ENCODE peak calls at places on chromosome 16, in nine cellular contexts. One of them, this sample, is unnamed.

GRCh38 chr16:58252716-58253115 is 42.1 kb downstream of the PRSS54 start:
- DNase-seq in PC-9: no peak
- DNase-seq in dorsolateral prefrontal cortex: no peak
- DNase-seq in CD8-positive, alpha-beta T cell: no peak
- DNase-seq in tibial artery: no peak
- DNase-seq in breast epithelium: no peak
- DNase-seq in right atrium auricular region: no peak
- DNase-seq in effector memory CD4-positive, alpha-beta T cell: no peak
- DNase-seq in left lung: no peak
- DNase-seq in this sample: no peak

GRCh38 chr16:56356276-56357241 is 68.8 kb downstream of the AMFR start:
- DNase-seq in CD8-positive, alpha-beta T cell: peak
- DNase-seq in effector memory CD4-positive, alpha-beta T cell: peak
- DNase-seq in left lung: peak
- DNase-seq in right atrium auricular region: peak
- DNase-seq in PC-9: peak
- DNase-seq in breast epithelium: peak
- DNase-seq in dorsolateral prefrontal cortex: peak
- DNase-seq in tibial artery: peak
- DNase-seq in this sample: peak

GRCh38 chr16:6689643-6690042 is 643.0 kb upstream of the RBFOX1 start:
- DNase-seq in right atrium auricular region: no peak
- DNase-seq in CD8-positive, alpha-beta T cell: no peak
- DNase-seq in effector memory CD4-positive, alpha-beta T cell: no peak
- DNase-seq in dorsolateral prefrontal cortex: no peak
- DNase-seq in breast epithelium: no peak
- DNase-seq in left lung: no peak
- DNase-seq in PC-9: no peak
- DNase-seq in tibial artery: no peak
- DNase-seq in this sample: no peak

GRCh38 chr16:29987371-29988085 is 7.9 kb downstream of the HIRIP3 start:
- DNase-seq in CD8-positive, alpha-beta T cell: no peak
- DNase-seq in tibial artery: no peak
- DNase-seq in right atrium auricular region: no peak
- DNase-seq in dorsolateral prefrontal cortex: no peak
- DNase-seq in left lung: peak
- DNase-seq in breast epithelium: no peak
- DNase-seq in effector memory CD4-positive, alpha-beta T cell: no peak
- DNase-seq in PC-9: no peak
- DNase-seq in this sample: no peak

GRCh38 chr16:54477766-54478165 is 191.2 kb upstream of the IRX3 start:
- DNase-seq in CD8-positive, alpha-beta T cell: no peak
- DNase-seq in dorsolateral prefrontal cortex: no peak
- DNase-seq in right atrium auricular region: no peak
- DNase-seq in PC-9: no peak
- DNase-seq in breast epithelium: no peak
- DNase-seq in tibial artery: no peak
- DNase-seq in effector memory CD4-positive, alpha-beta T cell: no peak
- DNase-seq in left lung: no peak
- DNase-seq in this sample: no peak

GRCh38 chr16:72850021-72850420 is 197.9 kb downstream of the ZFHX3 start:
- DNase-seq in right atrium auricular region: no peak
- DNase-seq in tibial artery: peak
- DNase-seq in effector memory CD4-positive, alpha-beta T cell: no peak
- DNase-seq in breast epithelium: no peak
- DNase-seq in left lung: no peak
- DNase-seq in CD8-positive, alpha-beta T cell: no peak
- DNase-seq in dorsolateral prefrontal cortex: no peak
- DNase-seq in PC-9: no peak
- DNase-seq in this sample: no peak

GRCh38 chr16:58518083-58518979 is 3.0 kb downstream of the SETD6 start:
- DNase-seq in dorsolateral prefrontal cortex: no peak
- DNase-seq in left lung: no peak
- DNase-seq in right atrium auricular region: no peak
- DNase-seq in tibial artery: no peak
- DNase-seq in PC-9: no peak
- DNase-seq in CD8-positive, alpha-beta T cell: no peak
- DNase-seq in breast epithelium: no peak
- DNase-seq in effector memory CD4-positive, alpha-beta T cell: no peak
- DNase-seq in this sample: no peak

GRCh38 chr16:10037771-10038170 is 144.5 kb downstream of the GRIN2A start:
- DNase-seq in PC-9: no peak
- DNase-seq in CD8-positive, alpha-beta T cell: no peak
- DNase-seq in dorsolateral prefrontal cortex: no peak
- DNase-seq in effector memory CD4-positive, alpha-beta T cell: no peak
- DNase-seq in right atrium auricular region: no peak
- DNase-seq in left lung: no peak
- DNase-seq in tibial artery: no peak
- DNase-seq in breast epithelium: no peak
- DNase-seq in this sample: no peak

GRCh38 chr16:2244301-2244700 is 7.1 kb downstream of the ECI1 start:
- DNase-seq in effector memory CD4-positive, alpha-beta T cell: no peak
- DNase-seq in left lung: no peak
- DNase-seq in CD8-positive, alpha-beta T cell: no peak
- DNase-seq in tibial artery: no peak
- DNase-seq in right atrium auricular region: no peak
- DNase-seq in breast epithelium: no peak
- DNase-seq in PC-9: no peak
- DNase-seq in dorsolateral prefrontal cortex: no peak
- DNase-seq in this sample: no peak

GRCh38 chr16:1338119-1338730 is 4.8 kb downstream of the BAIAP3 start:
- DNase-seq in left lung: no peak
- DNase-seq in breast epithelium: no peak
- DNase-seq in right atrium auricular region: no peak
- DNase-seq in dorsolateral prefrontal cortex: no peak
- DNase-seq in PC-9: peak
- DNase-seq in CD8-positive, alpha-beta T cell: no peak
- DNase-seq in effector memory CD4-positive, alpha-beta T cell: no peak
- DNase-seq in tibial artery: no peak
- DNase-seq in this sample: no peak

GRCh38 chr16:85394511-85395206 is 218.5 kb upstream of the GSE1 start:
- DNase-seq in breast epithelium: no peak
- DNase-seq in right atrium auricular region: no peak
- DNase-seq in left lung: peak
- DNase-seq in tibial artery: peak
- DNase-seq in dorsolateral prefrontal cortex: peak
- DNase-seq in effector memory CD4-positive, alpha-beta T cell: no peak
- DNase-seq in PC-9: no peak
- DNase-seq in CD8-positive, alpha-beta T cell: no peak
- DNase-seq in this sample: no peak

GRCh38 chr16:85396879-85397871 is 215.9 kb upstream of the GSE1 start:
- DNase-seq in PC-9: peak
- DNase-seq in CD8-positive, alpha-beta T cell: no peak
- DNase-seq in effector memory CD4-positive, alpha-beta T cell: no peak
- DNase-seq in dorsolateral prefrontal cortex: peak
- DNase-seq in breast epithelium: no peak
- DNase-seq in left lung: peak
- DNase-seq in right atrium auricular region: no peak
- DNase-seq in tibial artery: peak
- DNase-seq in this sample: no peak

GRCh38 chr16:85395913-85396878 is 216.9 kb upstream of the GSE1 start:
- DNase-seq in breast epithelium: no peak
- DNase-seq in right atrium auricular region: no peak
- DNase-seq in tibial artery: peak
- DNase-seq in PC-9: no peak
- DNase-seq in CD8-positive, alpha-beta T cell: no peak
- DNase-seq in dorsolateral prefrontal cortex: peak
- DNase-seq in effector memory CD4-positive, alpha-beta T cell: no peak
- DNase-seq in left lung: peak
- DNase-seq in this sample: no peak

GRCh38 chr16:85393674-85394510 is 219.2 kb upstream of the GSE1 start:
- DNase-seq in tibial artery: peak
- DNase-seq in dorsolateral prefrontal cortex: peak
- DNase-seq in breast epithelium: no peak
- DNase-seq in left lung: peak
- DNase-seq in PC-9: no peak
- DNase-seq in right atrium auricular region: no peak
- DNase-seq in CD8-positive, alpha-beta T cell: peak
- DNase-seq in effector memory CD4-positive, alpha-beta T cell: peak
- DNase-seq in this sample: no peak

DNA sequence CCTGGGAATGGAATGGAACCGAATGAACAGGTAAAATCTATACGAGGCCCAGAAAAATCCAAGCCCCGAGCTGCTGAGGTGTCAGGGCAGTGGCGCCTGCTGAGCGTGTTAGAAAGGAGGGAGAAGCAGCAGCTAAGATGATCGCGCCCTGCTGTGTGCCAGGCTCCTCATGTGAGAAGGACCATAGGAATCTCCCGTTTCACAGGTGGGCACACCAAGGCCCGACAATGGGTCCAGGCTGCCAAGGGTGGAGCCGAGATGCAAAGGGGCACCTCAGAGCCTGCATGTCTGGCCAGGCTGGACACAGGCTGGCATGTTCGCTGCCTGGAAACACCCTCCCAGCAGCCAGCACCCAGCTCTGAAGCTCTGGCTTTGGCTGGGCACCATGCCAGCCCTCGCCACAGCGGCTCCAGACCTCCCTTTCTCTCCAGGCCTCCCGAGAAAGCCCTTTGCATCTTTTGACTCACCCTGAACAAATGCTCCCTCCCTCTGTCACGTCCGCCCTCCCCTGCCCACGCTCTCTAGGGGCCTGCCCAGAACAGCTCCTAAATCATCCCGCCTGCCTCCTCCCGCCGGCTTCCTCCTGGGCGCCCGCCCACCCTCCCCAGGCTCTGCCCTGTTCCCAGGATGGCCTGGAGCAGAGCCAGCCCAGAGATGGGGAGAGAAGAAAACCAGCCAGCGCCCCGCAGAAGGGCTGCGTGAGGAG is 217.8 kb upstream of the GSE1 start:
- DNase-seq in CD8-positive, alpha-beta T cell: no peak
- DNase-seq in right atrium auricular region: peak
- DNase-seq in tibial artery: peak
- DNase-seq in left lung: peak
- DNase-seq in dorsolateral prefrontal cortex: peak
- DNase-seq in breast epithelium: no peak
- DNase-seq in effector memory CD4-positive, alpha-beta T cell: no peak
- DNase-seq in PC-9: peak
- DNase-seq in this sample: no peak
- H3K4me3 ChIP-seq in CD8-positive, alpha-beta T cell: no peak
- H3K4me3 ChIP-seq in right atrium auricular region: no peak
- H3K4me3 ChIP-seq in tibial artery: peak
- H3K4me3 ChIP-seq in left lung: no peak
- H3K4me3 ChIP-seq in dorsolateral prefrontal cortex: no peak
- H3K4me3 ChIP-seq in breast epithelium: no peak
- H3K4me3 ChIP-seq in effector memory CD4-positive, alpha-beta T cell: no peak
- H3K4me3 ChIP-seq in PC-9: no peak
- H3K4me3 ChIP-seq in this sample: no peak

GRCh38 chr16:4625617-4626159 is 1.1 kb downstream of the MGRN1 start:
- DNase-seq in dorsolateral prefrontal cortex: no peak
- DNase-seq in breast epithelium: no peak
- DNase-seq in tibial artery: no peak
- DNase-seq in right atrium auricular region: no peak
- DNase-seq in effector memory CD4-positive, alpha-beta T cell: no peak
- DNase-seq in left lung: no peak
- DNase-seq in PC-9: no peak
- DNase-seq in CD8-positive, alpha-beta T cell: no peak
- DNase-seq in this sample: no peak
- H3K4me3 ChIP-seq in dorsolateral prefrontal cortex: peak
- H3K4me3 ChIP-seq in breast epithelium: peak
- H3K4me3 ChIP-seq in tibial artery: peak
- H3K4me3 ChIP-seq in right atrium auricular region: peak
- H3K4me3 ChIP-seq in effector memory CD4-positive, alpha-beta T cell: peak
- H3K4me3 ChIP-seq in left lung: peak
- H3K4me3 ChIP-seq in PC-9: peak
- H3K4me3 ChIP-seq in CD8-positive, alpha-beta T cell: peak
- H3K4me3 ChIP-seq in this sample: peak

GRCh38 chr16:53129281-53130192 is 74.7 kb downstream of the CHD9 start:
- DNase-seq in dorsolateral prefrontal cortex: no peak
- DNase-seq in effector memory CD4-positive, alpha-beta T cell: no peak
- DNase-seq in PC-9: no peak
- DNase-seq in CD8-positive, alpha-beta T cell: no peak
- DNase-seq in right atrium auricular region: no peak
- DNase-seq in tibial artery: no peak
- DNase-seq in breast epithelium: no peak
- DNase-seq in left lung: no peak
- DNase-seq in this sample: no peak
- H3K4me3 ChIP-seq in dorsolateral prefrontal cortex: peak
- H3K4me3 ChIP-seq in effector memory CD4-positive, alpha-beta T cell: peak
- H3K4me3 ChIP-seq in PC-9: peak
- H3K4me3 ChIP-seq in CD8-positive, alpha-beta T cell: peak
- H3K4me3 ChIP-seq in right atrium auricular region: peak
- H3K4me3 ChIP-seq in tibial artery: peak
- H3K4me3 ChIP-seq in breast epithelium: peak
- H3K4me3 ChIP-seq in left lung: peak
- H3K4me3 ChIP-seq in this sample: peak

GRCh38 chr16:19835989-19836421 is 48.6 kb downstream of the GPRC5B start:
- DNase-seq in tibial artery: no peak
- DNase-seq in PC-9: no peak
- DNase-seq in dorsolateral prefrontal cortex: no peak
- DNase-seq in left lung: no peak
- DNase-seq in breast epithelium: no peak
- DNase-seq in effector memory CD4-positive, alpha-beta T cell: no peak
- DNase-seq in CD8-positive, alpha-beta T cell: no peak
- DNase-seq in right atrium auricular region: no peak
- DNase-seq in this sample: no peak

GRCh38 chr16:19841184-19841583 is 43.5 kb downstream of the GPRC5B start:
- DNase-seq in right atrium auricular region: no peak
- DNase-seq in CD8-positive, alpha-beta T cell: no peak
- DNase-seq in tibial artery: no peak
- DNase-seq in left lung: no peak
- DNase-seq in dorsolateral prefrontal cortex: no peak
- DNase-seq in breast epithelium: no peak
- DNase-seq in effector memory CD4-positive, alpha-beta T cell: no peak
- DNase-seq in PC-9: no peak
- DNase-seq in this sample: no peak

GRCh38 chr16:19840524-19841110 is 44.0 kb downstream of the GPRC5B start:
- DNase-seq in right atrium auricular region: no peak
- DNase-seq in breast epithelium: no peak
- DNase-seq in CD8-positive, alpha-beta T cell: no peak
- DNase-seq in dorsolateral prefrontal cortex: no peak
- DNase-seq in PC-9: no peak
- DNase-seq in left lung: no peak
- DNase-seq in effector memory CD4-positive, alpha-beta T cell: no peak
- DNase-seq in tibial artery: no peak
- DNase-seq in this sample: no peak

GRCh38 chr16:19837984-19838707 is 46.5 kb downstream of the GPRC5B start:
- DNase-seq in right atrium auricular region: no peak
- DNase-seq in dorsolateral prefrontal cortex: no peak
- DNase-seq in left lung: no peak
- DNase-seq in PC-9: no peak
- DNase-seq in breast epithelium: no peak
- DNase-seq in tibial artery: no peak
- DNase-seq in effector memory CD4-positive, alpha-beta T cell: no peak
- DNase-seq in CD8-positive, alpha-beta T cell: no peak
- DNase-seq in this sample: no peak

DNA sequence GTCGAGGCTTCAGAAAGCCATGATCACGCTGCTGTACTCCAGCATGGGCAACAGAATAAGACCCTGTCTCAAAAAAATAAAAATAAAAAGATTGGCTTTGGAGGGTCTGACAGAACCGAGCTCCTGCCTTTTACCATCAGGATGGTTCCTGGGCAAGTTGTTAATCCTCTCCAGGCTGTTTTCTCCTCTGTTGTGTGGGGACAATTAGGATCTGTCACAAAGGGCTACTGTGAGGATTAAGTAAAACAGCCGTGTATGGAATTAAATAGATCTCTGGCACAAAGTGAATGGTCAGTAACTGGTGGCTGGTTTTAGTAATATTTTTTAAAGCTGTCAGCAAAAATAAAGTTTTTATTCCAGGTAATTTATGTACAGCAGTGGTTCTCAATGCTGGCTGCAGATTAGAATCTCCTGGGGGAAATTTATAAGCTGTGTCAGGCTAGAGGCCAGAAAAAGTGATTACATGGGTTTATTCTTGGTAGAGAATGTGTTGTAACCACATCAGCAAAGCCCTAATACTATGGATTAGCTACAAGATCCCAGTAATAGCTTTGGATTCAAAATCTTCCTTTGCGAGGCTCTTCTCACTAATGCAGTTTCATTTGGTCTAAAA is 47.2 kb downstream of the GPRC5B start:
- DNase-seq in PC-9: no peak
- DNase-seq in dorsolateral prefrontal cortex: no peak
- DNase-seq in effector memory CD4-positive, alpha-beta T cell: no peak
- DNase-seq in breast epithelium: no peak
- DNase-seq in left lung: no peak
- DNase-seq in right atrium auricular region: no peak
- DNase-seq in tibial artery: no peak
- DNase-seq in CD8-positive, alpha-beta T cell: no peak
- DNase-seq in this sample: no peak
- H3K4me3 ChIP-seq in PC-9: no peak
- H3K4me3 ChIP-seq in dorsolateral prefrontal cortex: no peak
- H3K4me3 ChIP-seq in effector memory CD4-positive, alpha-beta T cell: no peak
- H3K4me3 ChIP-seq in breast epithelium: no peak
- H3K4me3 ChIP-seq in left lung: no peak
- H3K4me3 ChIP-seq in right atrium auricular region: no peak
- H3K4me3 ChIP-seq in tibial artery: no peak
- H3K4me3 ChIP-seq in CD8-positive, alpha-beta T cell: no peak
- H3K4me3 ChIP-seq in this sample: no peak